ENCODE peak calls at places on chromosome 1, in ten cellular contexts. Z, C, H, W, J, A, I, G, M and E are unnamed samples.

GRCh38 chr1:243217401-243217800 is 37.7 kb downstream of the CEP170 start:
- DNase-seq in A (no peak), I (no peak), J (no peak), M (no peak), W (no peak), G (no peak), C (no peak), H (no peak), Z (no peak), E (no peak)

GRCh38 chr1:175400811-175401210 is 208.2 kb upstream of the KIAA0040 start:
- DNase-seq in J (no peak), M (no peak), Z (no peak), A (no peak), W (no peak), G (no peak), H (no peak), I (no peak), C (no peak), E (no peak)

GRCh38 chr1:192445849-192446489 is 129.2 kb downstream of the RGS21 start:
- DNase-seq in W (no peak), M (peak), G (peak), J (peak), A (peak), C (no peak), I (peak), H (peak), Z (no peak), E (peak)

GRCh38 chr1:8382051-8382505 is 64.2 kb downstream of the SLC45A1 start:
- DNase-seq in C (peak), W (no peak), G (no peak), A (no peak), I (peak), M (no peak), J (no peak), Z (no peak), H (no peak), E (no peak)

GRCh38 chr1:147245586-147246021 is 3.1 kb downstream of the CHD1L start:
- DNase-seq in Z (no peak), C (no peak), H (no peak), J (no peak), G (no peak), W (no peak), A (no peak), M (no peak), I (no peak), E (no peak)

GRCh38 chr1:87335175-87335992 is 6.7 kb downstream of the LMO4 start:
- DNase-seq in W (peak), Z (peak), I (peak), A (peak), G (peak), M (peak), H (peak), J (peak), C (peak), E (peak)

GRCh38 chr1:36380003-36380631 is 5.6 kb downstream of the STK40 start:
- DNase-seq in A (no peak), G (peak), H (no peak), J (no peak), W (no peak), I (no peak), Z (no peak), C (no peak), M (no peak), E (no peak)

GRCh38 chr1:184387871-184388670 is 1.2 kb downstream of the C1orf21 start:
- DNase-seq in G (peak), C (no peak), W (no peak), J (peak), I (peak), Z (no peak), M (peak), A (no peak), H (peak), E (peak)

GRCh38 chr1:245704341-245704740 is 549.6 kb downstream of the KIF26B start:
- DNase-seq in A (no peak), Z (no peak), G (no peak), W (no peak), C (no peak), J (no peak), H (no peak), M (no peak), I (no peak), E (no peak)

GRCh38 chr1:83742446-83742845 is 256.5 kb downstream of the TTLL7 start:
- DNase-seq in G (no peak), A (no peak), W (no peak), Z (no peak), J (peak), C (no peak), H (no peak), M (no peak), I (no peak), E (no peak)

GRCh38 chr1:224989615-224990014 is 60.1 kb downstream of the DNAH14 start:
- DNase-seq in I (no peak), M (no peak), G (no peak), Z (no peak), W (no peak), H (no peak), A (no peak), J (no peak), C (no peak), E (no peak)

GRCh38 chr1:160197231-160197630 is 6.9 kb downstream of the CASQ1 start:
- DNase-seq in Z (no peak), I (no peak), W (no peak), C (no peak), M (peak), A (no peak), H (no peak), J (no peak), G (no peak), E (no peak)

GRCh38 chr1:107874221-107874620 is 90.8 kb downstream of the VAV3 start:
- DNase-seq in Z (no peak), G (no peak), H (no peak), C (no peak), I (no peak), A (no peak), W (no peak), M (no peak), J (no peak), E (no peak)